ENCODE peak calls at places on chromosome 6, in eight cellular contexts. A is GM03348; K is ureter; V is heart right ventricle; G is right cardiac atrium; I is A549; W is activated CD8-positive, alpha-beta T cell treated with anti-CD3 and anti-CD28 coated beads for 36 hours; U is PC-9. X is an unnamed sample.

GRCh38 chr6:11172501-11173337 is 59.7 kb downstream of the NEDD9 start:
- DNase-seq in A (peak), K (peak), V (peak), G (peak), I (no peak), W (peak), U (no peak), X (no peak)

GRCh38 chr6:157763894-157764345 is 59.1 kb upstream of the SNX9 start:
- DNase-seq in A (no peak), K (no peak), V (no peak), G (no peak), I (no peak), W (no peak), U (no peak), X (no peak)

GRCh38 chr6:45116714-45117410 is 211.3 kb upstream of the RUNX2 start:
- DNase-seq in A (peak), K (no peak), V (no peak), G (no peak), I (no peak), W (no peak), U (no peak), X (no peak)

GRCh38 chr6:144285798-144286502 is 815 bp downstream of the UTRN start:
- DNase-seq in A (peak), K (peak), V (peak), G (peak), I (peak), W (peak), U (peak), X (peak)

GRCh38 chr6:133241901-133242760 is 974 bp downstream of the EYA4 start:
- DNase-seq in A (peak), K (no peak), V (peak), G (peak), I (no peak), W (no peak), U (no peak), X (no peak)

GRCh38 chr6:39696986-39697788 is 28.0 kb downstream of the KIF6 start:
- DNase-seq in A (no peak), K (no peak), V (no peak), G (no peak), I (no peak), W (no peak), U (no peak), X (no peak)

GRCh38 chr6:45423901-45424627 is 46.3 kb upstream of the SUPT3H start:
- DNase-seq in A (no peak), K (no peak), V (peak), G (peak), I (no peak), W (peak), U (no peak), X (no peak)

GRCh38 chr6:142696689-142697088 is 248.3 kb downstream of the HIVEP2 start:
- DNase-seq in A (no peak), K (peak), V (peak), G (peak), I (no peak), W (no peak), U (peak), X (no peak)

GRCh38 chr6:5115168-5115567 is 30.0 kb downstream of the PPP1R3G start:
- DNase-seq in A (no peak), K (peak), V (peak), G (no peak), I (peak), W (no peak), U (no peak), X (no peak)

GRCh38 chr6:127164009-127164408 is 45.5 kb downstream of the RSPO3 start:
- DNase-seq in A (no peak), K (no peak), V (no peak), G (no peak), I (no peak), W (no peak), U (peak), X (no peak)

GRCh38 chr6:18528084-18528743 is 141.1 kb downstream of the RNF144B start:
- DNase-seq in A (peak), K (no peak), V (no peak), G (no peak), I (peak), W (no peak), U (no peak), X (no peak)

GRCh38 chr6:90940812-90941481 is 354.1 kb upstream of the MAP3K7 start:
- DNase-seq in A (peak), K (no peak), V (no peak), G (no peak), I (peak), W (no peak), U (peak), X (no peak)

GRCh38 chr6:96153775-96154174 is 138.0 kb downstream of the FUT9 start:
- DNase-seq in A (no peak), K (no peak), V (no peak), G (no peak), I (no peak), W (no peak), U (no peak), X (no peak)

GRCh38 chr6:125014157-125014957 is 52.1 kb downstream of the RNF217 start:
- DNase-seq in A (peak), K (no peak), V (no peak), G (no peak), I (no peak), W (no peak), U (no peak), X (no peak)

GRCh38 chr6:168226832-168227434 is 92.6 kb downstream of the DACT2 start:
- DNase-seq in A (no peak), K (no peak), V (no peak), G (no peak), I (no peak), W (no peak), U (no peak), X (no peak)

GRCh38 chr6:28808383-28808782 is 115.4 kb downstream of the TRIM27 start:
- DNase-seq in A (no peak), K (no peak), V (no peak), G (no peak), I (no peak), W (no peak), U (no peak), X (no peak)

GRCh38 chr6:160534050-160534696 is 129.9 kb downstream of the LPA start:
- DNase-seq in A (peak), K (peak), V (peak), G (peak), I (peak), W (peak), U (no peak), X (peak)

GRCh38 chr6:150841697-150842096 is 23.8 kb upstream of the MTHFD1L start:
- DNase-seq in A (no peak), K (no peak), V (no peak), G (no peak), I (no peak), W (no peak), U (no peak), X (no peak)

GRCh38 chr6:39451831-39452230 is 129.3 kb upstream of the KCNK16 start:
- DNase-seq in A (no peak), K (no peak), V (no peak), G (no peak), I (no peak), W (peak), U (no peak), X (no peak)

GRCh38 chr6:157989541-157990289 is 8.1 kb downstream of the SYNJ2 start:
- DNase-seq in A (no peak), K (peak), V (peak), G (peak), I (no peak), W (peak), U (peak), X (peak)

GRCh38 chr6:108557494-108558371 is 3.0 kb upstream of the FOXO3 start:
- DNase-seq in A (peak), K (peak), V (peak), G (peak), I (no peak), W (peak), U (peak), X (peak)

GRCh38 chr6:162613310-162613709 is 114.3 kb downstream of the PRKN start:
- DNase-seq in A (no peak), K (no peak), V (no peak), G (no peak), I (no peak), W (no peak), U (no peak), X (no peak)

GRCh38 chr6:154399097-154399496 is 42.5 kb upstream of the IPCEF1 start:
- DNase-seq in A (peak), K (no peak), V (no peak), G (no peak), I (no peak), W (no peak), U (no peak), X (no peak)

GRCh38 chr6:170532867-170533488 is 20.1 kb downstream of the PSMB1 start:
- DNase-seq in A (no peak), K (no peak), V (no peak), G (no peak), I (no peak), W (no peak), U (no peak), X (no peak)

GRCh38 chr6:116330511-116330910 is 40.2 kb upstream of the DSE start:
- DNase-seq in A (peak), K (no peak), V (no peak), G (no peak), I (no peak), W (no peak), U (no peak), X (no peak)

GRCh38 chr6:11423667-11424066 is 113.9 kb upstream of the TMEM170B start:
- DNase-seq in A (no peak), K (no peak), V (no peak), G (no peak), I (no peak), W (no peak), U (no peak), X (no peak)

GRCh38 chr6:20707166-20707485 is 172.9 kb downstream of the CDKAL1 start:
- DNase-seq in A (no peak), K (no peak), V (no peak), G (no peak), I (no peak), W (no peak), U (no peak), X (no peak)

GRCh38 chr6:68874747-68875146 is 239.7 kb downstream of the ADGRB3 start:
- DNase-seq in A (no peak), K (no peak), V (no peak), G (no peak), I (no peak), W (no peak), U (no peak), X (no peak)

GRCh38 chr6:166268431-166268830 is 39.8 kb downstream of the PRR18 start:
- DNase-seq in A (no peak), K (no peak), V (no peak), G (no peak), I (no peak), W (no peak), U (no peak), X (no peak)

GRCh38 chr6:42727084-42727601 is 4.7 kb upstream of the PRPH2 start:
- DNase-seq in A (no peak), K (no peak), V (peak), G (peak), I (no peak), W (peak), U (no peak), X (no peak)

GRCh38 chr6:164693934-164694333 is 615.5 kb downstream of the C6orf118 start:
- DNase-seq in A (no peak), K (no peak), V (no peak), G (no peak), I (no peak), W (no peak), U (no peak), X (no peak)

GRCh38 chr6:113674075-113674474 is 183.1 kb upstream of the MARCKS start:
- DNase-seq in A (no peak), K (no peak), V (no peak), G (no peak), I (no peak), W (no peak), U (no peak), X (no peak)